ENCODE peak calls at places on chromosomes 5 and 9, in nine cellular contexts. P is heart right ventricle, D is cardiac fibroblast, N is OCI-LY7, T is stomach, S is HCT116, V is AG04449, J is adrenal gland, H is heart left ventricle. E is an unnamed sample.

GRCh38 chr5:179267671-179268071 is 77.6 kb downstream of the ADAMTS2 start:
- DNase-seq in P (no peak), D (no peak), N (no peak), T (peak), S (no peak), V (no peak), J (peak), H (no peak), E (no peak)

GRCh38 chr5:168552146-168552545 is 23.0 kb downstream of the FBLL1 start:
- DNase-seq in P (peak), D (peak), N (no peak), T (no peak), S (no peak), V (peak), J (no peak), H (peak), E (no peak)

GRCh38 chr9:133065070-133065388 is 3.2 kb downstream of the CEL start:
- DNase-seq in P (no peak), D (no peak), N (no peak), T (no peak), S (no peak), V (no peak), J (no peak), H (no peak), E (no peak)

GRCh38 chr5:90015584-90016018 is 394.0 kb downstream of the CETN3 start:
- DNase-seq in P (no peak), D (peak), N (no peak), T (no peak), S (no peak), V (no peak), J (no peak), H (no peak), E (peak)

GRCh38 chr5:59169768-59170150 is 586.9 kb downstream of the RAB3C start:
- DNase-seq in P (no peak), D (no peak), N (no peak), T (no peak), S (no peak), V (no peak), J (no peak), H (no peak), E (no peak)

GRCh38 chr5:33701251-33701650 is 190.5 kb downstream of the ADAMTS12 start:
- DNase-seq in P (no peak), D (peak), N (no peak), T (no peak), S (no peak), V (no peak), J (no peak), H (no peak), E (no peak)

GRCh38 chr5:34672196-34672595 is 16.1 kb downstream of the RAI14 start:
- DNase-seq in P (no peak), D (no peak), N (no peak), T (no peak), S (no peak), V (no peak), J (no peak), H (no peak), E (no peak)

GRCh38 chr5:76471994-76472337 is 68.9 kb downstream of the IQGAP2 start:
- DNase-seq in P (no peak), D (no peak), N (no peak), T (no peak), S (no peak), V (no peak), J (no peak), H (no peak), E (no peak)

GRCh38 chr9:28032178-28032532 is 458.9 kb upstream of the C9orf72 start:
- DNase-seq in P (no peak), D (no peak), N (no peak), T (no peak), S (no peak), V (no peak), J (no peak), H (no peak), E (no peak)

GRCh38 chr5:131677115-131677514 is 42.1 kb upstream of the RAPGEF6 start:
- DNase-seq in P (no peak), D (peak), N (no peak), T (no peak), S (no peak), V (no peak), J (no peak), H (no peak), E (no peak)

GRCh38 chr5:1007221-1007680 is 1.4 kb upstream of the NKD2 start:
- DNase-seq in P (peak), D (no peak), N (no peak), T (peak), S (no peak), V (no peak), J (peak), H (no peak), E (no peak)

GRCh38 chr9:4371108-4371507 is 71.2 kb upstream of the GLIS3 start:
- DNase-seq in P (no peak), D (peak), N (no peak), T (no peak), S (no peak), V (peak), J (no peak), H (no peak), E (no peak)

GRCh38 chr5:111748304-111748763 is 8.7 kb downstream of the NREP start:
- DNase-seq in P (no peak), D (peak), N (no peak), T (no peak), S (peak), V (no peak), J (peak), H (no peak), E (no peak)

GRCh38 chr5:133912951-133913350 is 55.5 kb downstream of the C5orf15 start:
- DNase-seq in P (no peak), D (no peak), N (no peak), T (no peak), S (no peak), V (no peak), J (no peak), H (no peak), E (no peak)

GRCh38 chr5:63923914-63924313 is 38.3 kb downstream of the HTR1A start:
- DNase-seq in P (no peak), D (no peak), N (no peak), T (peak), S (no peak), V (no peak), J (no peak), H (no peak), E (no peak)

GRCh38 chr9:656918-657583 is 184.4 kb upstream of the DMRT1 start:
- DNase-seq in P (no peak), D (no peak), N (no peak), T (no peak), S (no peak), V (no peak), J (no peak), H (no peak), E (no peak)

GRCh38 chr9:122126340-122127333 is 32.9 kb downstream of the NDUFA8 start:
- DNase-seq in P (no peak), D (peak), N (no peak), T (no peak), S (no peak), V (no peak), J (no peak), H (no peak), E (no peak)

GRCh38 chr5:94793113-94793815 is 174.8 kb downstream of the SLF1 start:
- DNase-seq in P (no peak), D (peak), N (peak), T (no peak), S (no peak), V (peak), J (no peak), H (no peak), E (peak)

GRCh38 chr5:157464518-157465171 is 4.6 kb downstream of the NIPAL4 start:
- DNase-seq in P (no peak), D (peak), N (no peak), T (peak), S (peak), V (peak), J (no peak), H (no peak), E (peak)

GRCh38 chr9:94056442-94056974 is 27.8 kb upstream of the PTPDC1 start:
- DNase-seq in P (peak), D (peak), N (no peak), T (no peak), S (no peak), V (peak), J (no peak), H (no peak), E (no peak)

GRCh38 chr5:148904440-148904839 is 78.0 kb downstream of the ADRB2 start:
- DNase-seq in P (peak), D (no peak), N (no peak), T (peak), S (no peak), V (no peak), J (no peak), H (peak), E (no peak)

GRCh38 chr9:36748322-36748899 is 175.7 kb downstream of the MELK start:
- DNase-seq in P (peak), D (peak), N (peak), T (peak), S (no peak), V (no peak), J (peak), H (peak), E (no peak)

GRCh38 chr5:180598316-180598701 is 7.0 kb upstream of the SCGB3A1 start:
- DNase-seq in P (no peak), D (no peak), N (no peak), T (peak), S (no peak), V (no peak), J (no peak), H (no peak), E (no peak)

GRCh38 chr5:33170414-33170813 is 270.4 kb upstream of the TARS1 start:
- DNase-seq in P (no peak), D (peak), N (peak), T (no peak), S (no peak), V (no peak), J (no peak), H (no peak), E (no peak)

DNA sequence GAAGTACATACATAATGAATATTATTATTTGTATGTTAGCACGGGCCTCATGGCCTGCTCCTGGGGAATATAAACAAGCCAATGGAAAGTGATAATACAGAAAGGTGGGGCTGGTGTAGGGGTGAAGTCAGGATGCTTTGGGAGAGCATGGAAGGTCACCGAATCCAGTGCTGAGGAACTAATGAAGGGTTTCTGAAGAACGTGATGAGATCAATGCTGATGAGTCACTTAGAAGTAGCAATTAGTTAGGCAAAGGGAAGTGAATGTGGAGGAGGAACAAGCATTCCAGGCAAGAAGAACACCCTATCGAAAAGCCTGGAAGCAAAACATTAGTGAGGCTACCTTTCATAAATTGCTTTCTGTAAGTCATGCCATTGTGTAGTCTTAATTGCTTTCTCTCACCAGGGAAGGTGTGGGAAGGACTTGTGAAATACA is 2.1 kb downstream of the ANXA1 start:
- DNase-seq in P (no peak), D (peak), N (no peak), T (no peak), S (no peak), V (no peak), J (no peak), H (no peak), E (no peak)
- H3K4me3 ChIP-seq in P (peak), D (peak), N (no peak), T (peak), S (peak), V (peak), J (peak), H (peak), E (no peak)

GRCh38 chr9:78035369-78035993 is 3.9 kb upstream of the GNAQ start:
- DNase-seq in P (peak), D (peak), N (peak), T (peak), S (peak), V (peak), J (peak), H (peak), E (peak)
- TF ChIP-seq CTCF in P (peak), D (peak), N (peak), T (no peak), S (peak), V (peak), J (peak), H (peak), E (peak)

GRCh38 chr9:113622038-113622437 is 158.5 kb downstream of the RGS3 start:
- DNase-seq in P (no peak), D (no peak), N (no peak), T (no peak), S (no peak), V (no peak), J (no peak), H (peak), E (no peak)

GRCh38 chr9:113621309-113621791 is 157.8 kb downstream of the RGS3 start:
- DNase-seq in P (peak), D (peak), N (no peak), T (no peak), S (no peak), V (no peak), J (peak), H (peak), E (no peak)

GRCh38 chr9:113620016-113620376 is 156.5 kb downstream of the RGS3 start:
- DNase-seq in P (no peak), D (no peak), N (no peak), T (no peak), S (no peak), V (no peak), J (no peak), H (no peak), E (no peak)

GRCh38 chr9:113619156-113619861 is 155.8 kb downstream of the RGS3 start:
- DNase-seq in P (no peak), D (no peak), N (no peak), T (no peak), S (no peak), V (no peak), J (no peak), H (peak), E (no peak)

GRCh38 chr9:113620377-113621161 is 157.0 kb downstream of the RGS3 start:
- DNase-seq in P (peak), D (peak), N (no peak), T (peak), S (peak), V (no peak), J (peak), H (peak), E (no peak)
- H3K4me3 ChIP-seq in P (no peak), D (no peak), N (no peak), T (no peak), S (no peak), V (peak), J (no peak), H (no peak), E (no peak)

DNA sequence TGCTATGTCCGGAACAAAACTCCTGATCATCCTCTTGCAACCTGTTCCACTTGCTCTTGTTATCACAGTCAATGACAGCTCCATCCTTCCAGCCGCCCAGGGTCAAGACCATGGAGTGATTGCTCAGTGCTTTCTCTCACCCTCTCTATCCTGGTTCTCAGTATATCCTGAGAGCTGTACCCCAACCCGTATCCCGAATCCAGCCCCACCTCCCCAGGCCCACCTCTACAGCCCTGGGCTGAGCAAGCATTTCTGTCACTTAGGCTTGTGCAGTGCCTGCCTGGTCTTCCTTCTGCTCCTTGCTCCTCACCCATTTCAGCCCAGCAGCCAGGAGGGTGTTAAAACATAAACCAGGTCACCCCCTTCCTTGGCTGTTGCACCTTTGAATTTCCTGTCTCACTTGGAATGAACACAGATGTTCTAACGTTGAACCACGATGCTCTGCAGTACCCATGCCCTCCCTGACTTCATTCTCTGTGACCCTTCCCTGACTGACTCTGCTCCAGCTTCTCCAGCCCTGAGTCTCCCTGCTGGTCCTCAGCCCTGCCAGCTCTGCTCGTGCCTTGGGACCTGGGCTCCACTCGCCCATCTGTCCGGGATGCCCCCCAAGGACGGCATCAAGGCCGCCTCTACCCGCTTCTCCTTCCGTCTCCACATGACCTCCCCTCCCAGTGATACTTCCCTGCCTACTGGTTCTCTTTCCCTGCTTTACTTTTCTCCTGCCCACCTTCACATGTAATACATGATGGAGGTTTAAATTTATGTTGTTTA is 110.0 kb downstream of the ICE1 start:
- DNase-seq in P (no peak), D (no peak), N (no peak), T (no peak), S (no peak), V (no peak), J (no peak), H (no peak), E (no peak)
- TF ChIP-seq CTCF in P (no peak), D (no peak), N (no peak), T (no peak), S (no peak), V (no peak), J (no peak), H (no peak), E (no peak)

DNA sequence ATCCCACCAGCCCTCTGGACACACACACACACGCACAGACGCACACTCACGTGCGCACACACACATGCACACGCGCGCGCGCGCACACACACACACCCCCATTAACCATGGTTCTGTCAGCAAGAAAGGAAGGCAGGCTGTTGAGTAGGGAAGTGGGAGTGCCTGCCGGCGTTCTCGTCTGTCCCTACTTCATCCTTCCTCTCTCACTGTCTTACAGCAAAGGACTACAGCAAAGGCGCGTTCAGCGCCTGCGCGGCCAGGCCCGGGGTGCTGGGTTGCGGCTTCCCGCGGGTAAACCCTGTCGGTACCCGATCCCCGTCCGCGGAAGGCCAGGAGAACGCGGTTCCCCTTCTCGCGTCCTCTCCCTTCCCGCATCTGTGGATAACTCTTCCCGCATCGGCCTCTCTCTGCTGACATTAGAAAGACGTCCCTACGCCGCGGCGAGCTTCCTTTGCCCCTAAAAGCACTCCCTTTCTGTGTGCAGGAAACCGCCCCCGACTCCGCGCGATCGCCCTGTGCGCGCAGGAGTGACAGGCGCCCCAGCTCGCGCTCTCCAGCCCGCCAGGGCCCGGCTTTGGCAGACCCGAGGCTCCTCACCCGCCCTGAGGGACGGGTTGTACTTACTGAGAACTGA is 219.2 kb downstream of the AGTPBP1 start:
- DNase-seq in P (peak), D (peak), N (no peak), T (no peak), S (no peak), V (no peak), J (peak), H (peak), E (no peak)
- H3K4me3 ChIP-seq in P (peak), D (peak), N (no peak), T (peak), S (no peak), V (peak), J (peak), H (peak), E (peak)

GRCh38 chr9:135602789-135603481 is 36.4 kb downstream of the GLT6D1 start:
- DNase-seq in P (no peak), D (peak), N (peak), T (peak), S (peak), V (no peak), J (peak), H (no peak), E (no peak)
- TF ChIP-seq CTCF in P (peak), D (peak), N (peak), T (no peak), S (peak), V (peak), J (peak), H (peak), E (peak)

GRCh38 chr5:68830499-68830898 is 263.3 kb upstream of the SLC30A5 start:
- DNase-seq in P (no peak), D (no peak), N (no peak), T (no peak), S (no peak), V (no peak), J (no peak), H (no peak), E (no peak)
- H3K4me3 ChIP-seq in P (no peak), D (no peak), N (no peak), T (no peak), S (no peak), V (no peak), J (no peak), H (no peak), E (no peak)

E was measured in GM12864.